ENCODE peak calls at places on chromosomes 4 and X, in ten cellular contexts. H is breast epithelium, D is stomach, F is sigmoid colon, I is ovary, W is IMR-90, X is uterus, B is tibial artery, U is pancreas, V is H9. C is an unnamed sample. For H3K4me1, the result is how much of the 10 kb centered on the place peaks cover.

GRCh38 chr4:121072080-121072835 is at the start of gene NDNF:
- DNase-seq in H (no peak), D (no peak), F (peak), I (peak), W (peak), X (peak), B (peak), U (peak), V (peak), C (no peak)

GRCh38 chrX:73847991-73848390 is 285.0 kb downstream of the CHIC1 start:
- DNase-seq in H (no peak), D (no peak), F (no peak), I (no peak), W (no peak), X (no peak), B (no peak), U (no peak), V (no peak), C (no peak)

GRCh38 chrX:97267376-97267775 is 383.7 kb downstream of the RPA4 start:
- DNase-seq in H (no peak), D (no peak), F (no peak), I (no peak), W (peak), X (no peak), B (no peak), U (no peak), V (no peak), C (no peak)

GRCh38 chr4:70863099-70863790 is 23.6 kb upstream of the GRSF1 start:
- DNase-seq in H (no peak), D (no peak), F (no peak), I (no peak), W (no peak), X (no peak), B (no peak), U (no peak), V (no peak), C (no peak)

GRCh38 chrX:97399400-97399799 is 515.7 kb downstream of the RPA4 start:
- DNase-seq in H (no peak), D (no peak), F (no peak), I (no peak), W (peak), X (no peak), B (no peak), U (no peak), V (no peak), C (no peak)

GRCh38 chrX:117517994-117518393 is 598.6 kb downstream of the KLHL13 start:
- DNase-seq in H (no peak), D (no peak), F (no peak), I (no peak), W (no peak), X (no peak), B (no peak), U (no peak), V (no peak), C (no peak)

GRCh38 chr4:148787831-148788477 is 345.7 kb upstream of the NR3C2 start:
- DNase-seq in H (no peak), D (no peak), F (no peak), I (no peak), W (peak), X (no peak), B (no peak), U (no peak), V (no peak), C (no peak)

GRCh38 chr4:78863991-78864390 is 75.2 kb downstream of the PAQR3 start:
- DNase-seq in H (no peak), D (no peak), F (no peak), I (no peak), W (no peak), X (no peak), B (no peak), U (no peak), V (no peak), C (no peak)

GRCh38 chr4:81166431-81166830 is 48.6 kb downstream of the PRKG2 start:
- DNase-seq in H (no peak), D (no peak), F (no peak), I (no peak), W (no peak), X (no peak), B (no peak), U (no peak), V (no peak), C (no peak)

GRCh38 chr4:180615746-180616145 is 1627.5 kb upstream of the TENM3 start:
- DNase-seq in H (no peak), D (no peak), F (no peak), I (no peak), W (no peak), X (no peak), B (no peak), U (no peak), V (no peak), C (no peak)

GRCh38 chr4:10030946-10031662 is 9.8 kb upstream of the SLC2A9 start:
- DNase-seq in H (no peak), D (no peak), F (no peak), I (no peak), W (no peak), X (no peak), B (no peak), U (no peak), V (peak), C (no peak)

GRCh38 chr4:168618577-168619265 is 121.9 kb downstream of the PALLD start:
- DNase-seq in H (no peak), D (no peak), F (no peak), I (no peak), W (peak), X (no peak), B (no peak), U (no peak), V (no peak), C (no peak)

GRCh38 chr4:19675172-19675811 is 576.4 kb upstream of the SLIT2 start:
- DNase-seq in H (no peak), D (no peak), F (no peak), I (no peak), W (peak), X (no peak), B (peak), U (no peak), V (no peak), C (no peak)

GRCh38 chr4:114012749-114013148 is 33.3 kb upstream of the ARSJ start:
- DNase-seq in H (no peak), D (no peak), F (no peak), I (no peak), W (no peak), X (no peak), B (no peak), U (no peak), V (no peak), C (no peak)

GRCh38 chrX:23434356-23434884 is 99.8 kb downstream of the PTCHD1 start:
- DNase-seq in H (peak), D (peak), F (peak), I (peak), W (peak), X (peak), B (peak), U (peak), V (no peak), C (no peak)

GRCh38 chr4:169115897-169116254 is 105.8 kb upstream of the CBR4 start:
- DNase-seq in H (no peak), D (peak), F (no peak), I (no peak), W (peak), X (no peak), B (no peak), U (peak), V (no peak), C (no peak)

GRCh38 chr4:91243132-91243531 is 1060.6 kb upstream of the GRID2 start:
- DNase-seq in H (no peak), D (no peak), F (no peak), I (no peak), W (no peak), X (no peak), B (no peak), U (no peak), V (no peak), C (no peak)

GRCh38 chrX:56738670-56739069 is 9.6 kb downstream of the NBDY start:
- DNase-seq in H (no peak), D (no peak), F (no peak), I (no peak), W (no peak), X (no peak), B (no peak), U (no peak), V (no peak), C (no peak)

GRCh38 chrX:106284431-106285025 is 116.4 kb downstream of the PWWP3B start:
- DNase-seq in H (no peak), D (no peak), F (no peak), I (no peak), W (no peak), X (no peak), B (no peak), U (no peak), V (no peak), C (no peak)

GRCh38 chr4:186342582-186342981 is 76.6 kb downstream of the F11 start:
- DNase-seq in H (no peak), D (no peak), F (no peak), I (no peak), W (no peak), X (no peak), B (no peak), U (no peak), V (no peak), C (no peak)

GRCh38 chr4:850323-850945 is 24.5 kb upstream of the CPLX1 start:
- DNase-seq in H (no peak), D (no peak), F (no peak), I (no peak), W (no peak), X (no peak), B (no peak), U (peak), V (no peak), C (no peak)

GRCh38 chr4:127849505-127850234 is 31.0 kb upstream of the PLK4 start:
- DNase-seq in H (no peak), D (no peak), F (no peak), I (no peak), W (no peak), X (no peak), B (no peak), U (no peak), V (no peak), C (no peak)

GRCh38 chr4:70913947-70914445 is 11.8 kb downstream of the MOB1B start:
- DNase-seq in H (no peak), D (no peak), F (no peak), I (no peak), W (peak), X (no peak), B (no peak), U (no peak), V (no peak), C (no peak)

GRCh38 chrX:153869473-153870287 is 16.3 kb downstream of the L1CAM start:
- DNase-seq in H (no peak), D (no peak), F (no peak), I (no peak), W (no peak), X (no peak), B (no peak), U (no peak), V (no peak), C (no peak)

GRCh38 chr4:181952478-181952877 is 290.7 kb upstream of the TENM3 start:
- DNase-seq in H (peak), D (no peak), F (no peak), I (no peak), W (peak), X (no peak), B (no peak), U (no peak), V (no peak), C (no peak)

GRCh38 chr4:188892837-188893236 is 753.6 kb downstream of the TRIML1 start:
- DNase-seq in H (no peak), D (no peak), F (no peak), I (no peak), W (no peak), X (no peak), B (no peak), U (no peak), V (no peak), C (no peak)

GRCh38 chrX:116031331-116031730 is 139.2 kb upstream of the AGTR2 start:
- DNase-seq in H (no peak), D (no peak), F (no peak), I (no peak), W (no peak), X (no peak), B (no peak), U (no peak), V (no peak), C (no peak)

GRCh38 chr4:2178986-2179385 is 62.9 kb downstream of the HAUS3 start:
- DNase-seq in H (no peak), D (no peak), F (no peak), I (no peak), W (no peak), X (no peak), B (no peak), U (no peak), V (no peak), C (no peak)

GRCh38 chrX:69538321-69538876 is 34.3 kb downstream of the NALF2 start:
- DNase-seq in H (peak), D (peak), F (peak), I (peak), W (peak), X (peak), B (peak), U (peak), V (peak), C (peak)

GRCh38 chr4:151643564-151643963 is 117.2 kb downstream of the GATB start:
- DNase-seq in H (no peak), D (no peak), F (no peak), I (no peak), W (no peak), X (no peak), B (no peak), U (no peak), V (no peak), C (no peak)

GRCh38 chr4:103207673-103208072 is 9.5 kb upstream of the CENPE start:
- DNase-seq in H (no peak), D (no peak), F (no peak), I (no peak), W (no peak), X (no peak), B (no peak), U (no peak), V (peak), C (no peak)

GRCh38 chr4:168503652-168504362 is 7.0 kb downstream of the PALLD start:
- DNase-seq in H (no peak), D (no peak), F (no peak), I (no peak), W (no peak), X (no peak), B (no peak), U (no peak), V (no peak), C (no peak)

GRCh38 chr4:151760713-151761661 is at the start of gene GATB:
- DNase-seq in H (peak), D (peak), F (peak), I (peak), W (peak), X (peak), B (peak), U (peak), V (peak), C (peak)

GRCh38 chrX:16002185-16002584 is 121.2 kb upstream of the GRPR start:
- DNase-seq in H (no peak), D (no peak), F (no peak), I (no peak), W (no peak), X (no peak), B (no peak), U (no peak), V (no peak), C (no peak)

GRCh38 chr4:143186202-143186601 is 1.5 kb downstream of the USP38 start:
- DNase-seq in H (no peak), D (no peak), F (no peak), I (no peak), W (peak), X (no peak), B (no peak), U (no peak), V (no peak), C (no peak)

GRCh38 chr4:87445964-87446363 is 23.6 kb downstream of the NUDT9 start:
- DNase-seq in H (no peak), D (no peak), F (no peak), I (no peak), W (no peak), X (no peak), B (no peak), U (no peak), V (no peak), C (no peak)

GRCh38 chr4:87451537-87451936 is 29.2 kb downstream of the NUDT9 start:
- DNase-seq in H (no peak), D (no peak), F (no peak), I (no peak), W (no peak), X (no peak), B (no peak), U (no peak), V (no peak), C (no peak)
- TF ChIP-seq CTCF in H (no peak), D (no peak), F (no peak), I (no peak), W (no peak), X (no peak), B (no peak), U (no peak), V (peak), C (no peak)

DNA sequence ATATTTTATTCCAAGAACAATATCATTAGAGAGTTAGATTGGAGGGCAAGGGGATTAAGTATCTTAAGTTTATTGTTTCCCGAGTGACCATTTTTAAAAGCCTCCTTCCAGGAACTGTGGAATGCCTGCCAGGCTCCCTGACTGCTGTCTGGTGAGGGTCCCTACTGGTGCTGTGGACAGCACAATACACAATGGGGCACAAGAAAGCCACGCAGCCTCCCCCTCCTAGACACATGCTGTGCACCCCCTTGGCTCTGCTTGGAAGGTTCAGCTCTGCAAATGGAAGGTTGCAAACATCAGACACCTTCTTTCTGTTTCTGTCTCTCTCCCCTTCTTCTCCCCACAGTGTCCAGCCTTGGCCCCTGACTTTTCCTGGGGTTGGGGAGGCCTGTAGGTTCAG is 153.2 kb downstream of the SHROOM3 start:
- DNase-seq in H (no peak), D (no peak), F (no peak), I (no peak), W (no peak), X (no peak), B (no peak), U (no peak), V (peak), C (no peak)
- H3K4me1 ChIP-seq in H (under half), D (under half), F (under half), I (under half), W (under half), X (under half), B (under half), U (under half), V (under half), C (under half)

GRCh38 chr4:183190900-183191527 is 92.0 kb downstream of the WWC2 start:
- DNase-seq in H (no peak), D (no peak), F (no peak), I (no peak), W (no peak), X (no peak), B (no peak), U (no peak), V (no peak), C (no peak)
- H3K27ac ChIP-seq in H (no peak), D (no peak), F (no peak), I (no peak), W (no peak), X (no peak), B (no peak), U (no peak), V (no peak), C (no peak)

GRCh38 chrX:139920306-139920705 is 12.5 kb downstream of the ATP11C start:
- DNase-seq in H (no peak), D (no peak), F (no peak), I (no peak), W (no peak), X (no peak), B (no peak), U (no peak), V (no peak), C (no peak)
- TF ChIP-seq CTCF in H (no peak), D (no peak), F (no peak), I (no peak), W (no peak), X (no peak), B (no peak), U (no peak), V (no peak), C (no peak)

DNA sequence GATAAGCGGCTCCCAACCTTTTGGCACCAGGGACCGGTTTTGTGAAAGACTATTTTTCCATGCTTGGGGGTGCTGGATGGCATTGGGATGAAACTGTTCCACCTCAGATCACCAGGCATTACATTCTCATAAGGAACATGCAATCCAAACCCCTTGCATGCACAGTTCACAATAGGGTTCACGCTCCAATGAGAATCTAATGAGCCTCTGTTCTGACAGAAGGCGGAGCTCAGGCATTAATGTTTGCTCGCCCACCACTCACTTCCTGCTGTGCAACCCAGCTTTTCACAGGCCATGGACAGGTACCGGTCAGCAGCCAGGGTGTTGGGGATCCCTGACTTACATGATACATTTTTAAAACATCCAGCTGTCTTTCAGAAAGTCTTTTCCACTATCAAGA is 187.3 kb downstream of the SLC39A8 start:
- DNase-seq in H (no peak), D (no peak), F (no peak), I (no peak), W (no peak), X (no peak), B (no peak), U (no peak), V (no peak), C (no peak)
- H3K4me1 ChIP-seq in H (under half), D (under half), F (under half), I (under half), W (under half), X (under half), B (under half), U (under half), V (under half), C (under half)

GRCh38 chr4:27759621-27760020 is 899.0 kb downstream of the STIM2 start:
- DNase-seq in H (no peak), D (no peak), F (no peak), I (no peak), W (no peak), X (no peak), B (no peak), U (no peak), V (no peak), C (no peak)

GRCh38 chr4:27760176-27760575 is 899.5 kb downstream of the STIM2 start:
- DNase-seq in H (no peak), D (no peak), F (no peak), I (no peak), W (no peak), X (no peak), B (no peak), U (no peak), V (no peak), C (no peak)

GRCh38 chr4:27764526-27764837 is 903.8 kb downstream of the STIM2 start:
- DNase-seq in H (no peak), D (no peak), F (no peak), I (no peak), W (no peak), X (no peak), B (no peak), U (no peak), V (no peak), C (no peak)

GRCh38 chr4:27763830-27764525 is 903.3 kb downstream of the STIM2 start:
- DNase-seq in H (no peak), D (no peak), F (no peak), I (no peak), W (no peak), X (no peak), B (no peak), U (no peak), V (no peak), C (no peak)
- H3K27ac ChIP-seq in H (no peak), D (no peak), F (no peak), I (no peak), W (no peak), X (no peak), B (no peak), U (no peak), V (no peak), C (no peak)

GRCh38 chr4:173235050-173235449 is 66.4 kb downstream of the GALNT7 start:
- DNase-seq in H (no peak), D (no peak), F (peak), I (no peak), W (no peak), X (no peak), B (no peak), U (no peak), V (no peak), C (no peak)

GRCh38 chr4:173240696-173241095 is 72.1 kb downstream of the GALNT7 start:
- DNase-seq in H (no peak), D (no peak), F (no peak), I (no peak), W (no peak), X (no peak), B (no peak), U (no peak), V (no peak), C (no peak)

GRCh38 chr4:173231916-173232315 is 63.3 kb downstream of the GALNT7 start:
- DNase-seq in H (no peak), D (no peak), F (no peak), I (no peak), W (peak), X (no peak), B (no peak), U (no peak), V (no peak), C (no peak)

GRCh38 chr4:173237722-173238121 is 69.1 kb downstream of the GALNT7 start:
- DNase-seq in H (no peak), D (no peak), F (no peak), I (no peak), W (no peak), X (no peak), B (no peak), U (no peak), V (no peak), C (no peak)

GRCh38 chr4:173237152-173237551 is 68.5 kb downstream of the GALNT7 start:
- DNase-seq in H (no peak), D (no peak), F (no peak), I (no peak), W (no peak), X (no peak), B (no peak), U (no peak), V (no peak), C (no peak)
- TF ChIP-seq CTCF in H (no peak), D (no peak), F (no peak), I (no peak), W (no peak), X (no peak), B (no peak), U (no peak), V (no peak), C (no peak)